ENCODE peak calls at places on chromosome 5, in ten cellular contexts. F is lower lobe of right lung; S is Caco-2; R is astrocyte; T is CD8-positive, alpha-beta T cell; J is cardiac muscle cell; U is dorsolateral prefrontal cortex; H is cardiac fibroblast; Y is H1; D is MM.1S. P is an unnamed sample.

GRCh38 chr5:169142264-169142970 is 158.5 kb downstream of the SLIT3 start:
- DNase-seq in F (no peak), D (no peak), U (no peak), T (no peak), R (peak; percentile 69), H (peak; percentile 68), J (no peak), S (no peak), Y (no peak), P (no peak)

GRCh38 chr5:57036621-57037160 is 84.8 kb upstream of the MIER3 start:
- DNase-seq in U (no peak), Y (no peak), S (no peak), R (no peak), D (no peak), H (no peak), T (no peak), J (no peak), F (no peak), P (no peak)

GRCh38 chr5:431001-431710 is 11.8 kb upstream of the EXOC3 start:
- DNase-seq in R (no peak), U (no peak), T (no peak), S (peak; percentile 81), Y (peak; percentile 84), F (no peak), H (peak; percentile 59), D (peak; percentile 25), J (peak; percentile 74), P (peak; percentile 58)

GRCh38 chr5:170502692-170503091 is 1.1 kb upstream of the KCNIP1 start:
- DNase-seq in H (no peak), T (no peak), F (no peak), R (no peak), S (no peak), U (no peak), Y (no peak), D (no peak), J (no peak), P (no peak)

GRCh38 chr5:35094966-35095365 is 47.2 kb upstream of the AGXT2 start:
- DNase-seq in T (no peak), H (no peak), F (no peak), D (no peak), Y (no peak), S (no peak), J (no peak), R (no peak), U (no peak), P (no peak)

GRCh38 chr5:75037106-75037505 is 15.3 kb downstream of the GCNT4 start:
- DNase-seq in J (no peak), T (no peak), U (no peak), H (peak; percentile 32), D (no peak), R (peak; percentile 76), F (no peak), S (peak; percentile 85), Y (no peak), P (no peak)

GRCh38 chr5:107519900-107520354 is 150.8 kb downstream of the EFNA5 start:
- DNase-seq in D (no peak), R (peak; percentile 23), T (no peak), Y (no peak), S (peak; percentile 8), H (peak; percentile 21), F (no peak), J (peak; percentile 51), U (no peak), P (no peak)

GRCh38 chr5:1786621-1787471 is 12.8 kb downstream of the MRPL36 start:
- DNase-seq in J (no peak), S (no peak), D (no peak), H (no peak), Y (no peak), R (no peak), T (no peak), U (no peak), F (no peak), P (no peak)

GRCh38 chr5:135393691-135394090 is 5.3 kb downstream of the MACROH2A1 start:
- DNase-seq in D (no peak), R (peak; percentile 57), Y (no peak), J (no peak), F (no peak), U (no peak), H (no peak), S (no peak), T (no peak), P (no peak)

GRCh38 chr5:177189416-177189815 is 55.8 kb downstream of the NSD1 start:
- DNase-seq in J (no peak), U (no peak), T (no peak), S (no peak), F (no peak), D (no peak), R (peak; percentile 39), Y (no peak), H (no peak), P (no peak)

GRCh38 chr5:110630350-110630749 is 96.1 kb downstream of the TMEM232 start:
- DNase-seq in Y (no peak), D (no peak), J (no peak), H (no peak), T (no peak), F (no peak), S (no peak), U (no peak), R (no peak), P (no peak)

GRCh38 chr5:110631236-110631635 is 95.2 kb downstream of the TMEM232 start:
- DNase-seq in R (no peak), D (no peak), T (no peak), S (no peak), H (no peak), U (no peak), F (no peak), Y (no peak), J (no peak), P (no peak)

GRCh38 chr5:110623875-110624274 is 102.6 kb downstream of the TMEM232 start:
- DNase-seq in S (no peak), H (no peak), F (no peak), D (no peak), Y (no peak), R (peak; percentile 32), J (no peak), T (no peak), U (no peak), P (no peak)

DNA sequence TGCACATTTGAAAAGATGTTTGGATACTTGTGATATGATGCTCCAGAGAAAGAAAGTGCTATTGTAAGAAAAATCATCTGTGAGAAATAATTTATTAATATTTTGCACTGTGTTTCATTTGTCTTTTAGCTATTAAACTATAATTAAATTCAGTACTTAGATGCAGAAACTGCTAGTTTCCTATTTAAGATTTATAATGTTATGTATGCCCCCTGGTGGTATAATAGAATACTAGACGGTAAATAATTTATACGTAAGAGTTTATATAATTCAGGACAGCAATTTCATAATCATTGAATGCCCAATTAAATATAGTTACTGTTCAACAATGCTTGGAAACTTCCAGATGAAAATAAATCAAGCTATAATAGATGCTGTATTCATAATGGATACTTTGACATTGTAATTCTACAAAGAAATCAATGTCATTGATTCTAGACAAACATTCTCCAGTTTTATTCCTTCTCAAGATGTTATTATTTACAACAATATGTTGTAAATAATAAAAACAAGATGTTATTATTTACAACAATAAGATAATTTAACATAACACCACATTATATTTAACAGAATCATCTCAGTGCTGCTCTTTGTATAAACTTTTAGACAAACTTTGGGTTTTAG is 101.0 kb downstream of the TMEM232 start:
- DNase-seq in Y (no peak), J (peak; percentile 49), H (peak; percentile 58), R (peak; percentile 20), D (peak; percentile 65), F (no peak), U (no peak), S (no peak), T (no peak), P (no peak)
- TF ChIP-seq CTCF in Y (peak; percentile 6), J (peak; percentile 41), H (peak; percentile 37), R (peak; percentile 42), D (peak; percentile 50), F (peak; percentile 45), U (peak; percentile 63), S (peak; percentile 46), T (peak; percentile 74), P (peak; percentile 22)

GRCh38 chr5:159602434-159602833 is 272.1 kb upstream of the IL12B start:
- DNase-seq in S (no peak), J (no peak), Y (no peak), H (no peak), D (no peak), F (no peak), T (no peak), R (peak; percentile 36), U (no peak), P (no peak)
- H3K4me3 ChIP-seq in S (no peak overlapping the region), J (no peak overlapping the region), Y (no peak overlapping the region), H (no peak overlapping the region), D (no peak overlapping the region), F (no peak overlapping the region), T (no peak overlapping the region), R (no peak overlapping the region), U (no peak overlapping the region), P (no peak overlapping the region)

DNA sequence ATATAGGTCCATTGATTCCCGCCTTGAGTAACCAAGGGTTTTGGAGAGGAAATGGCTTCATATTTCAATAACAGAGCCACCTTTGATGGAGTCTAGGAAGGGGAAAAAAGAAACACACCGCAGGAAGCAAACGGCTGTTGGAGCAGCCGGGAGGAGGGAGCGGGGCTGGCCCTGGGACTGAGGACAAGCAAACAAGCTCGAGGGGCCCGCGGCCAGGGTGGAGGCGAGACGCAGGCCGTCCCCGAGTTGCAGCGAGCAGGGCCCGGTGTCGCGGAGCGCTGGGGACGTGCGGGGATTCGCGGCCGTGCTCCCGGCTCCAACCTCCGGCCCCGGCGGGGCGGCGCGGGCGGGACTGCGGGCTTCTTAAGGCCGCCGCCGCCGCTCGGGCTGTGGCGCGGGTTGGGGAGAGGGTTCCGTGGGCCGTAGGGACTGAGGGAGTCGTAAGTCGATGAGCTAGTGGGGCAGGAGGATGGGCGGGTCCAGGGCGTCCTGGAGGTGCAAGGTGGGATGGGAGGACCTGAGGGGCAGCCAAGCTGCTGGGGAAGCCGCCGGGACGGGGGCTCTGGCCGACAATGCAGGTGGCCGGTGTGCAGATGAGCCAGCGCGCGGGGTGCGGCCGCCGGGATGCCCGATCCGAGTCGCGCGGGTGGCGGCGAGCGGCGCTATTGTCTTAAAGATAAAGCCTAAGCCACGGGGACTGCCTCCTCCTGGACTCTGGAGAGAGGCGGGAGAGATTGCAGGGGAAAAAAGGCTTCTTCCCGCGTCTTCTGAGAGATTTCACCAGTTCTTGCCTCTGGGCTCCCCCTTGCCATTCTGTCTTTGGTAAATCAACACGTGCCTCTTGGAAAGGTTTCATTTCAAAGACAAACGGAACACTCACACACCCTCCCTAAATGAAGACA is 1.5 kb upstream of the HAPLN1 start:
- DNase-seq in T (no peak), U (peak; percentile 79), J (peak; percentile 87), S (peak; percentile 83), Y (peak; percentile 85), D (peak; percentile 72), R (peak; percentile 62), H (peak; percentile 79), F (peak; percentile 59), P (peak; percentile 54)
- TF ChIP-seq CTCF in T (no peak), U (peak; percentile 48), J (peak; percentile 70), S (peak; percentile 23), Y (peak; percentile 60), D (peak; percentile 62), R (peak; percentile 38), H (peak; percentile 27), F (peak; percentile 37), P (peak; percentile 27)

DNA sequence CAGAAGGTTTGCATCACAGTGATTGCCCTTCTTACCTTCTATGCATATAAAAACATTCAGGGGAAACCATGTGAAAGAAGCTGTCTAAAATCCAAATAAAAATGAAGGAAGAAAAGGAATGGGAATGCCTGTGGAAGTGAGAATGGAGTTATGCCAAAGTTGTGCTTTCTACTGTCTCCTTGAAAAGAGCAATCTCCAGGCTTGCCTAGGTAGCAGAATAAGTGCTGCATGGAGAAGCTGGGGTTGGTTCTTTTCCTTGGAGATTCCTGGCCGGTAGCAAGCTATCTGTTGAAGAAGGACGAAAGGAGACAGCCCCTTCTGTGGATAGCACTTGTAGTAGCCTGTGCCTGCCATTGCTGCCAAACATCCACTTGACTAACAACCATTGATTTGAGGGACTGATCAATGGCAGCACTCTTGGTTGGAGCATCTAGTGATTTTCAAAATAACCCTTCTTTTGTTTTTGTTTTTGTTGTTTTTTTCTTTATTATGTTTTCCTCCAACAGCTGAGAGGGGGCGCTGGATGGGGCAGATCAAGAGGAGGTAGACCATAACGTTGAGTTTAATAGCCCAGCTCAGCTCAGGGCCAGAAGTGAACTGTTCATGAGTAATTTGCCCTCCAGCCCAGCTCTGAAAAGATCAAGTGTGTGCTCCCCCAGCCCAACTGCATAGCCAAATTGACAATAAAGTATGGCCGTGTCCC is 1.6 kb downstream of the PLCXD3 start:
- DNase-seq in T (no peak), J (peak; percentile 15), S (no peak), R (no peak), Y (no peak), F (no peak), H (peak; percentile 41), D (no peak), U (no peak), P (no peak)
- H3K4me3 ChIP-seq in T (no peak overlapping the region), J (peak overlapping the region; percentile 68), S (no peak overlapping the region), R (no peak overlapping the region), Y (peak overlapping the region; percentile 68), F (peak overlapping the region; percentile 58), H (peak overlapping the region; percentile 98), D (no peak overlapping the region), U (no peak overlapping the region), P (no peak overlapping the region)

P was measured in GM06990.